ENCODE peak calls at places on chromosomes 2 and 18, in five cellular contexts. X, K, G, B and H are unnamed samples. For H3K4me1, the result is how much of the 10 kb centered on the place peaks cover.

GRCh38 chr2:172402184-172402583 is 25.2 kb upstream of the ITGA6 start:
- DNase-seq in X (no peak), K (no peak), G (no peak), B (no peak), H (no peak)

GRCh38 chr2:239087041-239087710 is 239.3 kb downstream of the TWIST2 start:
- DNase-seq in X (no peak), K (no peak), G (no peak), B (no peak), H (no peak)

GRCh38 chr2:150403457-150403856 is 84.0 kb downstream of the RND3 start:
- DNase-seq in X (no peak), K (no peak), G (no peak), B (no peak), H (no peak)

GRCh38 chr2:200509227-200509607 is 651 bp downstream of the KCTD18 start:
- DNase-seq in X (no peak), K (no peak), G (no peak), B (no peak), H (no peak)

GRCh38 chr2:207231106-207231860 is 65.5 kb upstream of the KLF7 start:
- DNase-seq in X (no peak), K (no peak), G (no peak), B (no peak), H (no peak)

GRCh38 chr2:217291259-217291658 is 431.4 kb upstream of the TNP1 start:
- DNase-seq in X (no peak), K (no peak), G (no peak), B (no peak), H (no peak)

GRCh38 chr2:1826188-1826905 is 82.0 kb upstream of the PXDN start:
- DNase-seq in X (no peak), K (no peak), G (no peak), B (no peak), H (no peak)

GRCh38 chr18:2905802-2906521 is 59.2 kb downstream of the EMILIN2 start:
- DNase-seq in X (peak), K (peak), G (peak), B (peak), H (peak)

GRCh38 chr18:50748243-50749229 is 71.3 kb downstream of the MRO start:
- DNase-seq in X (no peak), K (no peak), G (no peak), B (peak), H (no peak)

GRCh38 chr2:69010437-69011194 is 2.4 kb upstream of the ANTXR1 start:
- DNase-seq in X (no peak), K (no peak), G (no peak), B (no peak), H (no peak)

GRCh38 chr2:1730047-1730937 is 14.0 kb downstream of the PXDN start:
- DNase-seq in X (peak), K (peak), G (no peak), B (peak), H (no peak)

GRCh38 chr2:158221055-158222021 is 119.7 kb downstream of the UPP2 start:
- DNase-seq in X (no peak), K (no peak), G (no peak), B (no peak), H (no peak)

GRCh38 chr2:39508243-39508642 is 71.2 kb upstream of the MAP4K3 start:
- DNase-seq in X (no peak), K (no peak), G (no peak), B (no peak), H (no peak)

GRCh38 chr2:217993817-217994459 is 8.9 kb downstream of the TNS1 start:
- DNase-seq in X (peak), K (peak), G (peak), B (peak), H (peak)

GRCh38 chr2:56465491-56465890 is 281.7 kb downstream of the CCDC85A start:
- DNase-seq in X (no peak), K (no peak), G (no peak), B (no peak), H (no peak)

GRCh38 chr2:16507655-16508054 is 158.0 kb downstream of the CYRIA start:
- DNase-seq in X (no peak), K (no peak), G (no peak), B (no peak), H (no peak)

GRCh38 chr2:9737053-9737875 is 106.0 kb upstream of the TAF1B start:
- DNase-seq in X (no peak), K (no peak), G (no peak), B (no peak), H (no peak)

GRCh38 chr18:2515408-2515807 is 55.9 kb downstream of the METTL4 start:
- DNase-seq in X (no peak), K (no peak), G (no peak), B (no peak), H (no peak)

GRCh38 chr18:75454022-75454795 is 26.7 kb upstream of the SMIM21 start:
- DNase-seq in X (no peak), K (no peak), G (peak), B (no peak), H (no peak)

GRCh38 chr18:61127714-61128485 is 205.3 kb upstream of the CDH20 start:
- DNase-seq in X (no peak), K (no peak), G (no peak), B (no peak), H (no peak)

GRCh38 chr2:205706769-205707375 is 24.6 kb downstream of the NRP2 start:
- DNase-seq in X (no peak), K (peak), G (peak), B (no peak), H (no peak)

GRCh38 chr2:189217546-189217945 is 38.0 kb upstream of the COL5A2 start:
- DNase-seq in X (no peak), K (no peak), G (no peak), B (no peak), H (no peak)

GRCh38 chr2:127770973-127771735 is 39.8 kb downstream of the WDR33 start:
- DNase-seq in X (no peak), K (no peak), G (no peak), B (no peak), H (no peak)
- H3K4me3 ChIP-seq in X (no peak), K (no peak), G (no peak), B (no peak), H (no peak)

GRCh38 chr2:121199281-121200010 is 85.6 kb downstream of the TFCP2L1 start:
- DNase-seq in X (no peak), K (no peak), G (no peak), B (peak), H (no peak)
- H3K4me1 ChIP-seq in X (half or more), K (under half), G (under half), B (under half), H (under half)

GRCh38 chr2:64179582-64180321 is 35.5 kb upstream of the PELI1 start:
- DNase-seq in X (no peak), K (no peak), G (no peak), B (no peak), H (no peak)
- H3K4me3 ChIP-seq in X (no peak), K (no peak), G (no peak), B (no peak), H (no peak)

GRCh38 chr18:23194150-23194968 is 59.1 kb downstream of the CABLES1 start:
- DNase-seq in X (no peak), K (no peak), G (no peak), B (peak), H (no peak)

GRCh38 chr18:23194969-23195957 is 60.0 kb downstream of the CABLES1 start:
- DNase-seq in X (no peak), K (no peak), G (no peak), B (no peak), H (no peak)

GRCh38 chr18:23191232-23191631 is 55.9 kb downstream of the CABLES1 start:
- DNase-seq in X (no peak), K (no peak), G (no peak), B (no peak), H (no peak)

GRCh38 chr18:23191952-23192662 is 56.8 kb downstream of the CABLES1 start:
- DNase-seq in X (peak), K (peak), G (peak), B (peak), H (peak)

DNA sequence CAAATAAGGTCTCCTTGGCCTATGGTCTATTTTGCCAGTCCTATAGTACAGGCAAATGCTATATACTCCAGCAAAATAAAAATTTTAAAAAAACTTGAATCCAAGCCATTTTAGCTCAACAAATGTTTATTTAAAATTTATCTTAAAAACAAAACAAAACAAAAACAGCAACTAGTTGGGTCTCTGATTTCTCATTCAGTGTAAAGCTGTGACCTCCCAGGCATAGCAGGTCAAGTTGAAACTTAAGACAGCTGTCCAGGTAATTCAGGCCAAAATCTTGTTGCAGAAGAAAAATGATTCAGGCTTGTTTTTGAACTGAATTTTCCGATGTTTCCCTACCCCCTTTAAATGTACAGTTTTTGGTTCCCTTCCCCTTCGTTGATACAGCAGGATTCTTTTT is 58.4 kb downstream of the CABLES1 start:
- DNase-seq in X (no peak), K (no peak), G (no peak), B (no peak), H (no peak)
- H3K4me1 ChIP-seq in X (under half), K (under half), G (under half), B (under half), H (under half)